ENCODE peak calls at places on chromosome 14, in four cellular contexts. G is GM12878, D is HepG2, O is HL-60. Z is an unnamed sample.

GRCh38 chr14:67392728-67393314 is 19.1 kb downstream of the PLEK2 start:
- DNase-seq in D (no peak), G (no peak), O (no peak), Z (no peak)

GRCh38 chr14:56271988-56272387 is 153.8 kb downstream of the PELI2 start:
- DNase-seq in G (no peak), O (no peak), D (no peak), Z (no peak)

GRCh38 chr14:69941768-69942742 is 62.8 kb downstream of the SMOC1 start:
- DNase-seq in O (no peak), D (peak), G (no peak), Z (no peak)

GRCh38 chr14:94175403-94176146 is 1.5 kb downstream of the PPP4R4 start:
- DNase-seq in O (no peak), D (no peak), G (no peak), Z (no peak)

GRCh38 chr14:32561520-32561919 is 232.4 kb downstream of the AKAP6 start:
- DNase-seq in G (no peak), O (no peak), D (no peak), Z (peak)

GRCh38 chr14:88986146-88986841 is 161.8 kb downstream of the TTC8 start:
- DNase-seq in O (no peak), D (no peak), G (no peak), Z (no peak)

GRCh38 chr14:76421662-76422061 is 45.7 kb downstream of the ESRRB start:
- DNase-seq in O (no peak), D (no peak), G (no peak), Z (peak)

GRCh38 chr14:93331375-93332031 is 1.3 kb downstream of the BTBD7 start:
- DNase-seq in G (no peak), D (no peak), O (no peak), Z (no peak)

GRCh38 chr14:77059276-77059934 is 30.9 kb upstream of the IRF2BPL start:
- DNase-seq in O (no peak), D (peak), G (no peak), Z (peak)

GRCh38 chr14:76597387-76597786 is 163.9 kb upstream of the VASH1 start:
- DNase-seq in G (no peak), O (no peak), D (no peak), Z (no peak)

GRCh38 chr14:92460916-92461579 is 52.5 kb upstream of the RIN3 start:
- DNase-seq in D (no peak), G (peak), O (no peak), Z (peak)

GRCh38 chr14:64614214-64614613 is 64.5 kb downstream of the PPP1R36 start:
- DNase-seq in D (no peak), G (no peak), O (no peak), Z (no peak)
- H3K27ac ChIP-seq in D (no peak), G (no peak), O (no peak), Z (no peak)

DNA sequence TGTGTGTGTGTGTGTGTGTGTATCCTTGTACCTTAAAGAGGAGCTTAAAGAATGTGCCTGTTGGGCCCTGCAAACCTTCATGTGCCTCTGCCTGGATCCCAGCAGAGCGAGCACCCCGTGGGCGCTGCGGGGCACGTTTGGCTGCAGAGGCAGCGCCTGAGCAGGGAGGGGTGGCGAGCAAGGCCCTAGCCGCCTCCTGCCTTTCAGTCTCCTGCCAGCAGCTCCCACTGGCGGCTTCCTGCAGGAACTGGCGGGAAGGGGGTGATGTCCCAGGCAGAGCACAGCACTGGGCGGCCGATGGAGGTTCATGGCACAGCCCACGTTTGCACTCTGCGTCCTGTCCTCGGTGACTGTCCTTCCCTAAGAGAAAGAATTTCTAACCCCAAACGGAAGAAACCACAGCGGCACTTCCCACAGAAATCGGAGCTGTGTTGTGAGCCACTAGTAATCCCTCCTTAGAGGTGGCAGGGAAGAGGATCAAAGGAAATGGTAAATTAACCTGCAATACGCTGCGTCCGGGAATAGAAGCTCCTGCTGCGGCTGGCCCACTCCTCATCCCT is 19.8 kb downstream of the ZBTB42 start:
- DNase-seq in D (peak), G (no peak), O (no peak), Z (peak)
- TF ChIP-seq POLR2AphosphoS5 in D (no peak), G (no peak), O (no peak), Z (no peak)

GRCh38 chr14:100607611-100607956 is 20.4 kb upstream of the BEGAIN start:
- DNase-seq in G (no peak), O (no peak), D (no peak), Z (no peak)
- TF ChIP-seq REST in G (no peak), O (no peak), D (no peak), Z (no peak)

GRCh38 chr14:58738876-58739275 is 101.1 kb downstream of the DACT1 start:
- DNase-seq in O (no peak), G (no peak), D (no peak), Z (no peak)
- H3K27ac ChIP-seq in O (no peak), G (no peak), D (no peak), Z (no peak)

GRCh38 chr14:90381999-90382451 is 14.8 kb upstream of the CALM1 start:
- DNase-seq in G (no peak), O (no peak), D (peak), Z (peak)

GRCh38 chr14:90382491-90383125 is 14.2 kb upstream of the CALM1 start:
- DNase-seq in O (peak), G (no peak), D (peak), Z (peak)

GRCh38 chr14:90383731-90384542 is 12.9 kb upstream of the CALM1 start:
- DNase-seq in O (no peak), G (no peak), D (peak), Z (peak)

GRCh38 chr14:90383126-90383730 is 13.6 kb upstream of the CALM1 start:
- DNase-seq in D (peak), G (peak), O (peak), Z (peak)

DNA sequence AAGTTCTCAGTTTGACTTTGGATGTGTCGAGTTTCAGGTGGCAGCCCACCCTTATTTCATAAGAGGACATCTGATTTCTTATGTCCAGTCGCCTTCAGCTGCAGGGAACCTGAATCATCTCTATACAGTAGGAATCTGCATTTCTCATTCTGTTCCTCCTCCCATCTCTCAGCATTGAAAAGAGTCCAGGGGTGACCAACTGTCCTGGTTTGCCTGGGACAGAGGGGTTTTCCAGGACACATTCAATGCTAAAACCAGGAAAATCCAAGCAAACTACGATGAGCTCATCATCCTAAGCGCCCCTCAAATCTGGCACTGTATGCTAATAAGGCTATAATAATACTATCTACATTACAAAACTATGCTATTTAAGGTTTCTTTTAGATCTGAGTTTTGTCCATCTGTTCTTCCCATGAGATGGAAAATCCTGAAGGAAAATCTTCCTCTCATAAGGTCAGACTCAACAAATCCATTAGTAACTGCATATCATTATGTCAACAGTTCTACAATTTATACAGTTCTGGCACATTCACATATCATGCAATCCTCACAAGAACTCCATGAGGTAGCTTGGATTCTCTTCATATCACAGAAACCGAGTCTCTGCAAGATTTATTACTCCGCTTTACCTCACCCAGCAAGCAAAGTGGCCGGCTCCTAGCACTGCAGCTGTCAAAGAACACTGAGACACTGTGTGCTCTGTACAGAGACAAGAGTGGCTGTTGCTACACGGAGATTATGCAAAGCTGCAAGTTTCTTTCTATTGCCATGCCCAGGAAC is 15.6 kb upstream of the CALM1 start:
- DNase-seq in O (no peak), D (peak), G (no peak), Z (no peak)
- TF ChIP-seq POLR2AphosphoS5 in O (no peak), D (no peak), G (no peak), Z (no peak)